ENCODE peak calls at places on chromosomes 13 and 19, in ten cellular contexts. W is CD8-positive, alpha-beta T cell; H is right lobe of liver; P is heart right ventricle; N is A673; Z is pancreas; F is GM23338; M is MM.1S; Q is aorta; V is adrenal gland. R is an unnamed sample. For H3K36me3, the result is how much of the 10 kb centered on the place peaks cover.

GRCh38 chr19:42442833-42443232 is at the start of gene CXCL17:
- DNase-seq in P (no peak), N (no peak), M (no peak), V (no peak), Q (no peak), F (no peak), Z (no peak), H (no peak), W (no peak), R (no peak)

GRCh38 chr13:29125145-29125933 is 305.2 kb downstream of the MTUS2 start:
- DNase-seq in N (no peak), H (no peak), P (no peak), W (no peak), Z (no peak), M (peak), F (peak), V (no peak), Q (no peak), R (no peak)

GRCh38 chr13:111474136-111475002 is 153.9 kb downstream of the TEX29 start:
- DNase-seq in P (no peak), M (no peak), Z (no peak), N (peak), W (peak), F (peak), V (no peak), Q (no peak), H (no peak), R (no peak)

GRCh38 chr19:2266183-2266993 is 10.2 kb upstream of the JSRP1 start:
- DNase-seq in N (no peak), F (no peak), P (peak), H (peak), Z (peak), M (peak), W (no peak), Q (peak), V (peak), R (no peak)

GRCh38 chr13:80382576-80382975 is 41.6 kb upstream of the SPRY2 start:
- DNase-seq in H (no peak), Q (no peak), N (no peak), W (no peak), M (no peak), Z (no peak), V (no peak), F (no peak), P (no peak), R (no peak)

GRCh38 chr19:17624314-17624991 is 63.7 kb downstream of the UNC13A start:
- DNase-seq in H (no peak), P (no peak), N (no peak), F (no peak), W (no peak), V (no peak), Z (no peak), M (no peak), Q (no peak), R (no peak)

GRCh38 chr13:61927648-61928047 is 512.0 kb upstream of the PCDH20 start:
- DNase-seq in V (no peak), M (no peak), N (peak), W (no peak), Z (no peak), Q (no peak), H (no peak), F (no peak), P (no peak), R (no peak)

GRCh38 chr13:45315520-45316167 is 25.3 kb downstream of the TPT1 start:
- DNase-seq in F (no peak), M (no peak), Q (no peak), H (no peak), V (no peak), P (peak), Z (no peak), N (no peak), W (no peak), R (no peak)

GRCh38 chr19:2097330-2098327 is 914 bp downstream of the IZUMO4 start:
- DNase-seq in N (no peak), W (no peak), P (no peak), M (peak), Z (peak), V (peak), F (peak), H (no peak), Q (no peak), R (peak)

GRCh38 chr13:101382701-101383100 is 33.6 kb downstream of the NALCN start:
- DNase-seq in H (no peak), Q (no peak), V (no peak), W (no peak), N (no peak), Z (no peak), F (no peak), M (no peak), P (no peak), R (no peak)

GRCh38 chr19:50835785-50836542 is 2.6 kb upstream of the KLK15 start:
- DNase-seq in V (peak), Q (peak), Z (peak), M (peak), F (peak), N (peak), W (peak), P (peak), H (peak), R (peak)

GRCh38 chr19:32232449-32232848 is 113.0 kb upstream of the ZNF507 start:
- DNase-seq in Z (no peak), W (no peak), N (no peak), V (no peak), H (no peak), M (no peak), F (no peak), P (no peak), Q (no peak), R (no peak)

DNA sequence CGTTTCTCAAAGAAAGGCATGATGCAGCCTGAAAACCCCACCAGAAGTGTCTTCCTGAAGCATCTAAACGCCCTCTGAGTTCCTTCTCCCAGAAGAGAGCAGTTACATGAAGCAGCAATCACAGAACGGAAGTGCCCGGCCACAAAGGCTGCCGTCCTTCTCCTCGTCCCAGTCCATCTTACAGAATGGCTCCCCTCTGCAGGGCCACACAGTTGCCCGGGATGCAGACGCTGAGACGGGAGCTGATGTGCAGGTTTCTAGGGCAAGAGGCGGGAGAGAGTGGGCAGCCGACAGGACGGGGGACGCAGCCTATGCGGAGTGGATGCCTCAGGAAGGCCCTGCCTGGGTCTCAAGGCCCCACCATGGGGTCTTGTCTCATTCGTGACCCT is 34.9 kb downstream of the RASA3 start:
- DNase-seq in Z (no peak), V (no peak), P (no peak), Q (no peak), W (no peak), M (no peak), N (no peak), F (no peak), H (no peak), R (no peak)
- H3K27ac ChIP-seq in Z (no peak), V (no peak), P (no peak), Q (no peak), W (no peak), M (no peak), N (no peak), F (peak), H (no peak), R (no peak)

GRCh38 chr19:5843295-5843927 is 3.9 kb upstream of the FUT6 start:
- DNase-seq in Z (no peak), Q (no peak), N (no peak), M (no peak), V (no peak), F (no peak), H (no peak), W (no peak), P (no peak), R (no peak)

GRCh38 chr19:5837768-5838364 is 1.6 kb downstream of the FUT6 start:
- DNase-seq in H (no peak), F (no peak), W (no peak), V (no peak), N (no peak), Z (no peak), M (no peak), Q (no peak), P (no peak), R (no peak)

GRCh38 chr19:5839312-5840017 is at the start of gene FUT6:
- DNase-seq in V (no peak), H (no peak), M (no peak), Q (no peak), Z (no peak), W (no peak), F (no peak), P (no peak), N (no peak), R (no peak)

GRCh38 chr19:5838437-5839311 is 828 bp downstream of the FUT6 start:
- DNase-seq in H (no peak), Z (no peak), P (no peak), M (no peak), Q (no peak), V (no peak), N (no peak), F (no peak), W (no peak), R (no peak)
- H3K4me3 ChIP-seq in H (peak), Z (peak), P (no peak), M (no peak), Q (no peak), V (no peak), N (no peak), F (no peak), W (no peak), R (no peak)

DNA sequence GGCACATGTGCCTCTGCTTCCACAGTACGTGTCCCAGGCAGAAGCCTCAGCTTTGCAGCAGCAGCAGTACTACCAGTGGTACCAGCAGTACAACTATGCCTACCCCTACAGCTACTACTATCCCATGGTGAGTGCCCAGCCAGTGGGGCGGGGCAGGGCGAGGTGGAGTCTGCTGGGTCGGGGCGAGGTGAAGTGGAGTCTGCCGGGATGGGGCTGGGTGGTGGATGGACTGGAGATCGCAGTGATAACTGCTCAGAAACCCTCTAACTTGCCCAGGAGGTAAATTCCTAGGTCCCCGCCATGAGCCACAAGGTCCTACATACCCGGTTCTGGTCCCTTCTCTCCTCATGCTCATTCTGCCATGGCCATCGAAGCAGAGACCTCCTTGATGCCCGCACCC is 3.6 kb downstream of the LENG8 start:
- DNase-seq in Q (no peak), W (no peak), P (no peak), F (no peak), H (no peak), V (no peak), N (no peak), Z (peak), M (no peak), R (no peak)
- H3K36me3 ChIP-seq in Q (under half), W (half or more), P (half or more), F (under half), H (half or more), V (under half), N (half or more), Z (under half), M (under half), R (half or more)

GRCh38 chr13:40422588-40423235 is 243.7 kb downstream of the FOXO1 start:
- DNase-seq in H (no peak), F (no peak), V (no peak), M (no peak), Q (no peak), W (no peak), Z (no peak), P (no peak), N (no peak), R (no peak)
- H3K27ac ChIP-seq in H (no peak), F (no peak), V (no peak), M (no peak), Q (no peak), W (no peak), Z (no peak), P (no peak), N (no peak), R (no peak)

GRCh38 chr19:27795369-27795768 is 1417.6 kb downstream of the UQCRFS1 start:
- DNase-seq in H (no peak), Z (no peak), N (no peak), Q (no peak), V (no peak), F (no peak), W (no peak), P (no peak), M (no peak), R (no peak)
- H3K4me3 ChIP-seq in H (no peak), Z (no peak), N (no peak), Q (no peak), V (no peak), F (peak), W (no peak), P (no peak), M (no peak), R (no peak)

DNA sequence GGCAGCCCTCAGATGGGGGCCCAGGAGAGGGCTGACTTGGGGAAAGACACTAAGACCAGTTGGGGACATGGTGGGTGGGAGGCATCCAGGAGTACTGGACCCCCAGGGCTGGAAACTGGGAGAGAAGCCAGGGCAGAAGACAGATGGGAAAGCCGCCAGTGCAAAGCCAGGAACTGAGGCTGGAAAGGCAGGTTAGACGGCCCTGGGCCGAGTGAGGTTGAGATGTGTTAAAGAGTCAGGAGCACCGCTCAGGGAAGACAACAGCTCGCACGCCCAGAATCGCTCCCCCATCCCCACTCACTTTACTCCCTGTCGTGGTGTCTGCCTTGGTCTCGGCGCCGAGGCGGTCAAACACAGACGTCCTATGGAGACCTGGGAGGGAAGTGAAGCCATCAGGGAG is 24.5 kb downstream of the C19orf47 start:
- DNase-seq in M (no peak), Q (peak), W (no peak), F (no peak), Z (no peak), V (no peak), P (no peak), H (no peak), N (no peak), R (no peak)
- H3K36me3 ChIP-seq in M (under half), Q (under half), W (under half), F (under half), Z (under half), V (under half), P (half or more), H (under half), N (half or more), R (half or more)

GRCh38 chr13:99692854-99693253 is 191.6 kb downstream of the TM9SF2 start:
- DNase-seq in M (no peak), Q (no peak), F (no peak), Z (no peak), P (no peak), H (no peak), V (no peak), N (no peak), W (no peak), R (no peak)

GRCh38 chr13:99688776-99689175 is 187.5 kb downstream of the TM9SF2 start:
- DNase-seq in P (no peak), W (no peak), V (no peak), H (no peak), N (no peak), M (no peak), Q (no peak), Z (no peak), F (no peak), R (no peak)

GRCh38 chr13:99689955-99690354 is 188.7 kb downstream of the TM9SF2 start:
- DNase-seq in Q (no peak), F (peak), M (no peak), Z (no peak), V (no peak), N (no peak), P (no peak), H (no peak), W (no peak), R (no peak)

GRCh38 chr13:99691552-99691951 is 190.3 kb downstream of the TM9SF2 start:
- DNase-seq in W (no peak), N (no peak), Z (no peak), H (no peak), V (no peak), M (no peak), Q (no peak), F (no peak), P (no peak), R (no peak)

DNA sequence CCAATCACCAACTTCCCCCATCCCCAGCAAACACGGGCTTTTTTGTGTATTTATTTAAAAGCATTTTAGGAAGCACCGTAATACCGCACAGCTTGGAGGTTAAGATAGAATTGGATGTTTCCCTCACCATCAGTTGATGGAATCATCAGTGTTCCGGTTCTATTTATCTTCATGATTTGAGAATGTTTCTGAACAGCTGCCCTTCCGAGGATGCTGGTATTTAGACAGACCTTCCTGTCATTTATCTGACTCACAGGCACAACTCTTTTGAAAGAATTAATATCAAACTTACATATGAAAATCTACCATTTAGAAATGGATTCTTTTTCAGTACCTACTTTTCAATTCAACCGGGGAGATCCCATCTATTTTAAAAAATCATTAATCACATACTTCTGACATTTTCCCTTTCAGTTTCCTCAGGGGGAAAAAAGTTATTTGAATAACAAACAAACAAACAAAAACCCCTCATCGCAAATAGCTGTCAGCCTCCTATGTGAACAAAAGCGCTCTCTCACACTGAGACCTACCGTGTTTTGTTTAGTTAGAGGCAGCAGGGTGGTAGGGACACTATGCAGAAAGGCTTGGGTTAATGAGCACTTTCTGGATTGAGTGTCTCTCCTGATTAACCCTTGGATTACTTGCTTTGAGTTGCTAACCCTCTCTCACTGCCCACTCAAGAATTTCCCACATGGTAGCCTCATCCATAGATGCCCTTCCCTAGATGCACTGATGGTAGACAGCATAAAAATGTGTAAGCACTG is 189.3 kb downstream of the TM9SF2 start:
- DNase-seq in P (no peak), N (no peak), Z (no peak), V (no peak), M (no peak), W (no peak), H (no peak), F (peak), Q (no peak), R (no peak)
- H3K27ac ChIP-seq in P (no peak), N (no peak), Z (no peak), V (no peak), M (no peak), W (no peak), H (no peak), F (peak), Q (no peak), R (no peak)

GRCh38 chr13:74287672-74288169 is 153.5 kb upstream of the KLF12 start:
- DNase-seq in F (peak), W (peak), Z (peak), N (peak), P (peak), M (peak), Q (peak), V (peak), H (peak), R (peak)

GRCh38 chr13:74290324-74290773 is 156.1 kb upstream of the KLF12 start:
- DNase-seq in W (no peak), V (peak), F (peak), H (no peak), N (peak), Z (no peak), Q (no peak), M (peak), P (no peak), R (peak)

GRCh38 chr13:74289130-74289529 is 154.9 kb upstream of the KLF12 start:
- DNase-seq in V (no peak), N (no peak), W (no peak), M (no peak), H (no peak), Q (no peak), F (no peak), P (no peak), Z (no peak), R (no peak)

GRCh38 chr13:74289861-74290260 is 155.7 kb upstream of the KLF12 start:
- DNase-seq in M (no peak), Z (no peak), H (no peak), N (peak), Q (no peak), P (no peak), W (no peak), V (no peak), F (no peak), R (no peak)

DNA sequence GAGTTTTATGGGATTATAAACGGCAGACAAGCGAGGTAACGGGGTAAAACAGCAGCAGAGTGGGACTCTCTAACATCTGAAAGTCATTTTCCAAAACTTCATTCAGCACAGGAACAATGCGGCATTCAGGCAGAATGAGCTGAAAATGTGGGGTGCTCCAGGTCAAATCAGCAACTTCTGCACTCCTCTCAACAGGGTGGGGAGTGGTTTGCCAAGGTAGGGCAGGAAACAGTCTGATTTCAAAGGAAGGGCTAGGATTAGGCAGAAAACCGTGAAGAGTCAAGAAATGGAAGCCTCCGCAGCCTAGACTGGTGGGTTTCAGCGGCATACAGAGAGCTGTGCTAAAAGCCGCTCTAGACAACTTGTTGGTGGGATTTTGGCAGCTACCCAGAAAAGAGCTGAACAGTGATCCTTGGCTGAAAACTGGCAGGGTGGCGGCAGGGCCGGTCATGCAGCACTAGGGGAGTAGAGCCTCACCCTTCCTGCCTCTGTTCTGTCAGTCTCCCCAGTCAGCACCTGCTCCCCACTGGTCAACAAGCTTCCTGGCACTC is 154.2 kb upstream of the KLF12 start:
- DNase-seq in F (peak), M (peak), Q (peak), H (peak), W (peak), V (no peak), Z (peak), N (peak), P (peak), R (peak)
- H3K4me3 ChIP-seq in F (no peak), M (peak), Q (no peak), H (peak), W (peak), V (no peak), Z (peak), N (peak), P (peak), R (peak)

GRCh38 chr19:55048446-55048845 is 10.4 kb upstream of the GP6 start:
- DNase-seq in F (no peak), N (no peak), P (no peak), H (no peak), V (no peak), W (no peak), Z (no peak), Q (no peak), M (no peak), R (no peak)

GRCh38 chr19:55050749-55051532 is 12.0 kb downstream of the RDH13 start:
- DNase-seq in F (no peak), W (no peak), M (no peak), Z (no peak), V (no peak), Q (no peak), H (no peak), N (no peak), P (no peak), R (no peak)

GRCh38 chr19:55056827-55057226 is 6.1 kb downstream of the RDH13 start:
- DNase-seq in Q (no peak), V (no peak), N (no peak), P (no peak), W (no peak), M (no peak), H (no peak), Z (no peak), F (no peak), R (no peak)

GRCh38 chr19:55058781-55059610 is 4.0 kb downstream of the RDH13 start:
- DNase-seq in N (peak), M (no peak), P (no peak), H (no peak), Q (no peak), V (no peak), F (peak), W (no peak), Z (no peak), R (no peak)

DNA sequence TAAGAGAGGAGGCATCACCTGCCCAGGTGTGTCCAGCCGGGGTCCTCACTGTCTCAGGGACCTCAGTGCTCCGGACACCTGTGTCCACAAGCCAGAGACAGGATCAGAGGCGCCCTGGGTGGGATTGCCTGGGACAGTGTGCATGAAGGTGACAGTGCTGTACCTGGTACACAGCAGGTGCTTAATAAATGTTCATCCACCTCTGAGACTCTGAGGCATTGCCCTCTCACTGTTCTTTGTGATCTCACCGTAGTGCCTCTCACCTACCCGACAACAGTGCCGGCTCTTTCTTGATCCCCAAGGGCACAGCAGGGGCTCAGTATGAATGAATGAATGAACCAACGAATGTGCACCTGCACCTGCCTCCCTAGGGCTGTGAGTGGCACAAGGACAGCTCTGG is 9.2 kb downstream of the RDH13 start:
- DNase-seq in V (no peak), N (no peak), Z (no peak), H (no peak), M (no peak), P (no peak), F (no peak), Q (no peak), W (no peak), R (no peak)
- H3K36me3 ChIP-seq in V (under half), N (under half), Z (under half), H (under half), M (under half), P (under half), F (under half), Q (under half), W (under half), R (half or more)